ENCODE peak calls at places on chromosome 1, in eight cellular contexts. W is cardiac muscle cell, S is Kasumi-1, E is iPS-NIHi11, D is germinal center, A is right atrium auricular region, I is epithelial cell of prostate, K is T-helper 9 cell. Z is an unnamed sample.

GRCh38 chr1:155897746-155898145 is 13.4 kb downstream of the RIT1 start:
- DNase-seq in W (no peak), S (no peak), E (no peak), D (no peak), A (no peak), I (no peak), K (no peak), Z (no peak)

GRCh38 chr1:159561513-159561912 is 25.7 kb upstream of the OR10J5 start:
- DNase-seq in W (no peak), S (no peak), E (no peak), D (no peak), A (no peak), I (no peak), K (no peak), Z (no peak)

GRCh38 chr1:227317541-227318002 is 720 bp downstream of the CDC42BPA start:
- DNase-seq in W (peak), S (peak), E (peak), D (no peak), A (no peak), I (no peak), K (no peak), Z (no peak)

GRCh38 chr1:99438656-99439055 is 174.4 kb downstream of the PLPPR4 start:
- DNase-seq in W (no peak), S (no peak), E (no peak), D (no peak), A (no peak), I (no peak), K (no peak), Z (no peak)

GRCh38 chr1:41613646-41614592 is 129.4 kb upstream of the EDN2 start:
- DNase-seq in W (peak), S (no peak), E (no peak), D (no peak), A (no peak), I (no peak), K (no peak), Z (no peak)

GRCh38 chr1:219088778-219089557 is 84.7 kb upstream of the LYPLAL1 start:
- DNase-seq in W (peak), S (peak), E (no peak), D (no peak), A (peak), I (peak), K (no peak), Z (peak)

GRCh38 chr1:204396015-204396583 is 15.5 kb downstream of the PPP1R15B start:
- DNase-seq in W (no peak), S (no peak), E (no peak), D (no peak), A (no peak), I (no peak), K (no peak), Z (no peak)

GRCh38 chr1:155695107-155695506 is 6.2 kb downstream of the DAP3 start:
- DNase-seq in W (peak), S (no peak), E (no peak), D (no peak), A (no peak), I (peak), K (no peak), Z (no peak)

GRCh38 chr1:67393240-67393639 is 37.0 kb downstream of the SERBP1 start:
- DNase-seq in W (no peak), S (no peak), E (no peak), D (no peak), A (no peak), I (no peak), K (no peak), Z (no peak)

GRCh38 chr1:226135059-226135651 is 51.4 kb downstream of the ACBD3 start:
- DNase-seq in W (peak), S (no peak), E (peak), D (no peak), A (no peak), I (no peak), K (no peak), Z (no peak)

GRCh38 chr1:166507347-166507746 is 331.9 kb upstream of the POGK start:
- DNase-seq in W (no peak), S (no peak), E (no peak), D (no peak), A (no peak), I (no peak), K (no peak), Z (no peak)

GRCh38 chr1:172288611-172289010 is 131.9 kb upstream of the C1orf105 start:
- DNase-seq in W (peak), S (no peak), E (no peak), D (no peak), A (no peak), I (no peak), K (no peak), Z (no peak)

GRCh38 chr1:14625587-14626447 is 27.3 kb downstream of the KAZN start:
- DNase-seq in W (no peak), S (no peak), E (no peak), D (no peak), A (no peak), I (no peak), K (no peak), Z (no peak)

GRCh38 chr1:32874860-32875793 is 4.4 kb upstream of the FNDC5 start:
- DNase-seq in W (no peak), S (no peak), E (no peak), D (no peak), A (no peak), I (no peak), K (no peak), Z (no peak)

Z was measured in NAMALWA.